ENCODE peak calls at places on chromosomes 12 and 14, in four cellular contexts. One of them, this sample, is unnamed.

GRCh38 chr12:5200276-5201087 is 156.8 kb downstream of the KCNA5 start:
- DNase-seq in fibroblast of lung: peak
- DNase-seq in mucosa of descending colon: peak
- DNase-seq in right atrium auricular region: no peak
- DNase-seq in this sample: no peak

GRCh38 chr14:61229475-61229888 is 51.7 kb downstream of the TMEM30B start:
- DNase-seq in fibroblast of lung: peak
- DNase-seq in mucosa of descending colon: no peak
- DNase-seq in right atrium auricular region: no peak
- DNase-seq in this sample: no peak

GRCh38 chr12:115898670-115899069 is 378.8 kb downstream of the MED13L start:
- DNase-seq in fibroblast of lung: no peak
- DNase-seq in mucosa of descending colon: no peak
- DNase-seq in right atrium auricular region: no peak
- DNase-seq in this sample: no peak

GRCh38 chr12:97276621-97277020 is 186.0 kb upstream of the RMST start:
- DNase-seq in fibroblast of lung: no peak
- DNase-seq in mucosa of descending colon: no peak
- DNase-seq in right atrium auricular region: no peak
- DNase-seq in this sample: no peak

GRCh38 chr12:92078167-92079053 is 67.2 kb downstream of the BTG1 start:
- DNase-seq in fibroblast of lung: peak
- DNase-seq in mucosa of descending colon: no peak
- DNase-seq in right atrium auricular region: no peak
- DNase-seq in this sample: peak

GRCh38 chr12:118060301-118061010 is 523 bp downstream of the WSB2 start:
- DNase-seq in fibroblast of lung: no peak
- DNase-seq in mucosa of descending colon: peak
- DNase-seq in right atrium auricular region: no peak
- DNase-seq in this sample: peak

GRCh38 chr12:47328831-47329545 is 249.2 kb upstream of the AMIGO2 start:
- DNase-seq in fibroblast of lung: no peak
- DNase-seq in mucosa of descending colon: no peak
- DNase-seq in right atrium auricular region: no peak
- DNase-seq in this sample: peak

GRCh38 chr12:57475271-57476161 is 4.2 kb downstream of the ARHGAP9 start:
- DNase-seq in fibroblast of lung: no peak
- DNase-seq in mucosa of descending colon: peak
- DNase-seq in right atrium auricular region: no peak
- DNase-seq in this sample: no peak

GRCh38 chr12:117363263-117363662 is 1.8 kb upstream of the NOS1 start:
- DNase-seq in fibroblast of lung: no peak
- DNase-seq in mucosa of descending colon: no peak
- DNase-seq in right atrium auricular region: no peak
- DNase-seq in this sample: no peak

GRCh38 chr14:41606249-41607118 is at the start of gene LRFN5:
- DNase-seq in fibroblast of lung: peak
- DNase-seq in mucosa of descending colon: no peak
- DNase-seq in right atrium auricular region: no peak
- DNase-seq in this sample: peak

GRCh38 chr14:71566276-71566675 is 366.0 kb upstream of the RGS6 start:
- DNase-seq in fibroblast of lung: no peak
- DNase-seq in mucosa of descending colon: no peak
- DNase-seq in right atrium auricular region: no peak
- DNase-seq in this sample: no peak

GRCh38 chr12:74227846-74228545 is 309.6 kb upstream of the ATXN7L3B start:
- DNase-seq in fibroblast of lung: no peak
- DNase-seq in mucosa of descending colon: no peak
- DNase-seq in right atrium auricular region: no peak
- DNase-seq in this sample: no peak

GRCh38 chr14:104689620-104690265 is 325 bp downstream of the INF2 start:
- DNase-seq in fibroblast of lung: peak
- DNase-seq in mucosa of descending colon: peak
- DNase-seq in right atrium auricular region: no peak
- DNase-seq in this sample: no peak

GRCh38 chr14:100587248-100587762 is at the start of gene BEGAIN:
- DNase-seq in fibroblast of lung: no peak
- DNase-seq in mucosa of descending colon: no peak
- DNase-seq in right atrium auricular region: no peak
- DNase-seq in this sample: no peak

GRCh38 chr14:99517643-99518381 is 36.6 kb downstream of the CCNK start:
- DNase-seq in fibroblast of lung: no peak
- DNase-seq in mucosa of descending colon: no peak
- DNase-seq in right atrium auricular region: no peak
- DNase-seq in this sample: no peak

GRCh38 chr14:65352964-65353530 is 59.5 kb upstream of the FUT8 start:
- DNase-seq in fibroblast of lung: no peak
- DNase-seq in mucosa of descending colon: no peak
- DNase-seq in right atrium auricular region: no peak
- DNase-seq in this sample: no peak

GRCh38 chr12:62933871-62934798 is 815 bp downstream of the PPM1H start:
- DNase-seq in fibroblast of lung: peak
- DNase-seq in mucosa of descending colon: peak
- DNase-seq in right atrium auricular region: peak
- DNase-seq in this sample: peak

GRCh38 chr12:99087278-99087677 is 442.2 kb downstream of the APAF1 start:
- DNase-seq in fibroblast of lung: no peak
- DNase-seq in mucosa of descending colon: no peak
- DNase-seq in right atrium auricular region: no peak
- DNase-seq in this sample: no peak

GRCh38 chr14:100620437-100621100 is 33.4 kb upstream of the BEGAIN start:
- DNase-seq in fibroblast of lung: no peak
- DNase-seq in mucosa of descending colon: no peak
- DNase-seq in right atrium auricular region: no peak
- DNase-seq in this sample: no peak

GRCh38 chr14:89276424-89276975 is 140.5 kb downstream of the FOXN3 start:
- DNase-seq in fibroblast of lung: peak
- DNase-seq in mucosa of descending colon: no peak
- DNase-seq in right atrium auricular region: no peak
- DNase-seq in this sample: peak

GRCh38 chr12:92107094-92107493 is 38.6 kb downstream of the BTG1 start:
- DNase-seq in fibroblast of lung: no peak
- DNase-seq in mucosa of descending colon: no peak
- DNase-seq in right atrium auricular region: no peak
- DNase-seq in this sample: no peak

GRCh38 chr14:35121026-35121886 is 534 bp downstream of the PPP2R3C start:
- DNase-seq in fibroblast of lung: peak
- DNase-seq in mucosa of descending colon: peak
- DNase-seq in right atrium auricular region: no peak
- DNase-seq in this sample: no peak

GRCh38 chr12:94948232-94948810 is 55.2 kb downstream of the NDUFA12 start:
- DNase-seq in fibroblast of lung: no peak
- DNase-seq in mucosa of descending colon: no peak
- DNase-seq in right atrium auricular region: no peak
- DNase-seq in this sample: no peak

GRCh38 chr14:31717294-31718085 is 156.3 kb downstream of the NUBPL start:
- DNase-seq in fibroblast of lung: peak
- DNase-seq in mucosa of descending colon: no peak
- DNase-seq in right atrium auricular region: no peak
- DNase-seq in this sample: no peak

GRCh38 chr12:47219243-47219642 is 139.5 kb upstream of the AMIGO2 start:
- DNase-seq in fibroblast of lung: peak
- DNase-seq in mucosa of descending colon: no peak
- DNase-seq in right atrium auricular region: no peak
- DNase-seq in this sample: peak

GRCh38 chr12:114638790-114639435 is 45.1 kb downstream of the TBX3 start:
- DNase-seq in fibroblast of lung: no peak
- DNase-seq in mucosa of descending colon: no peak
- DNase-seq in right atrium auricular region: no peak
- DNase-seq in this sample: no peak

GRCh38 chr14:46325157-46325556 is 326.4 kb downstream of the RPL10L start:
- DNase-seq in fibroblast of lung: no peak
- DNase-seq in mucosa of descending colon: no peak
- DNase-seq in right atrium auricular region: no peak
- DNase-seq in this sample: no peak

GRCh38 chr12:109783965-109784244 is 49.3 kb downstream of the TRPV4 start:
- DNase-seq in fibroblast of lung: no peak
- DNase-seq in mucosa of descending colon: no peak
- DNase-seq in right atrium auricular region: no peak
- DNase-seq in this sample: no peak

GRCh38 chr14:34874386-34875030 is 652 bp downstream of the BAZ1A start:
- DNase-seq in fibroblast of lung: peak
- DNase-seq in mucosa of descending colon: peak
- DNase-seq in right atrium auricular region: no peak
- DNase-seq in this sample: peak

GRCh38 chr14:81946808-81947798 is 413.4 kb upstream of the SEL1L start:
- DNase-seq in fibroblast of lung: no peak
- DNase-seq in mucosa of descending colon: no peak
- DNase-seq in right atrium auricular region: no peak
- DNase-seq in this sample: no peak

GRCh38 chr14:24712909-24713308 is 78.9 kb upstream of the GZMB start:
- DNase-seq in fibroblast of lung: no peak
- DNase-seq in mucosa of descending colon: no peak
- DNase-seq in right atrium auricular region: no peak
- DNase-seq in this sample: no peak

GRCh38 chr14:76654573-76654955 is 106.7 kb upstream of the VASH1 start:
- DNase-seq in fibroblast of lung: no peak
- DNase-seq in mucosa of descending colon: no peak
- DNase-seq in right atrium auricular region: no peak
- DNase-seq in this sample: no peak

GRCh38 chr14:32307881-32308582 is 21.1 kb upstream of the AKAP6 start:
- DNase-seq in fibroblast of lung: no peak
- DNase-seq in mucosa of descending colon: peak
- DNase-seq in right atrium auricular region: no peak
- DNase-seq in this sample: peak

GRCh38 chr14:104316723-104317499 is 178.5 kb downstream of the KIF26A start:
- DNase-seq in fibroblast of lung: no peak
- DNase-seq in mucosa of descending colon: no peak
- DNase-seq in right atrium auricular region: no peak
- DNase-seq in this sample: no peak

GRCh38 chr12:47777741-47778558 is 4.9 kb downstream of the SLC48A1 start:
- DNase-seq in fibroblast of lung: no peak
- DNase-seq in mucosa of descending colon: no peak
- DNase-seq in right atrium auricular region: no peak
- DNase-seq in this sample: no peak

GRCh38 chr12:26629864-26630263 is 203.1 kb downstream of the ITPR2 start:
- DNase-seq in fibroblast of lung: peak
- DNase-seq in mucosa of descending colon: no peak
- DNase-seq in right atrium auricular region: no peak
- DNase-seq in this sample: peak
- TF ChIP-seq CTCF in fibroblast of lung: peak
- TF ChIP-seq CTCF in mucosa of descending colon: no peak
- TF ChIP-seq CTCF in right atrium auricular region: peak
- TF ChIP-seq CTCF in this sample: peak

GRCh38 chr12:68237068-68237467 is 11.5 kb upstream of the IL26 start:
- DNase-seq in fibroblast of lung: peak
- DNase-seq in mucosa of descending colon: no peak
- DNase-seq in right atrium auricular region: no peak
- DNase-seq in this sample: no peak
- H3K4me3 ChIP-seq in fibroblast of lung: no peak
- H3K4me3 ChIP-seq in mucosa of descending colon: no peak
- H3K4me3 ChIP-seq in right atrium auricular region: peak
- H3K4me3 ChIP-seq in this sample: no peak

GRCh38 chr12:49188916-49189367 is at the start of gene TUBA1A:
- DNase-seq in fibroblast of lung: peak
- DNase-seq in mucosa of descending colon: peak
- DNase-seq in right atrium auricular region: peak
- DNase-seq in this sample: peak
- TF ChIP-seq CTCF in fibroblast of lung: no peak
- TF ChIP-seq CTCF in mucosa of descending colon: no peak
- TF ChIP-seq CTCF in right atrium auricular region: no peak
- TF ChIP-seq CTCF in this sample: no peak

GRCh38 chr12:111673503-111673902 is 12.3 kb downstream of the BRAP start:
- DNase-seq in fibroblast of lung: peak
- DNase-seq in mucosa of descending colon: no peak
- DNase-seq in right atrium auricular region: no peak
- DNase-seq in this sample: peak

GRCh38 chr12:111672822-111673381 is 12.9 kb downstream of the BRAP start:
- DNase-seq in fibroblast of lung: no peak
- DNase-seq in mucosa of descending colon: no peak
- DNase-seq in right atrium auricular region: no peak
- DNase-seq in this sample: no peak

DNA sequence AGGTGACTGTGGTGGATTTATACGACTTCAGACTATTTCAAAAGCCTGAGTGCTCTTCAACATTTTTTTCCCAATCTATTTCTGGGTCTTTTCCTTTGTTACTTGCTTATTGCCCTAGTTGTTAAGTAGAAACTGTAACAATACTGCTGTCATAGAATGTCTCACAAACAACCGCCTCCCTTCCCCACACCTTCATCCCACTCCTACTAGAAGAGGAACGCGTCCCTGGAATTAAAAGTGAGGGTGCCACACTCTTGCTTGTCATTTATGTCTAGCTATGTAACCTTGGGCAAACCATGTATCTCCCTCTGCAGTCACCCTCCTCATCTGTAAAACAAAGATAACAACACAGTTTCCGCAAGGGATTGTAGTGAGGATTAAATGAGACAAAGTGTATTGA is 8.6 kb downstream of the BRAP start:
- DNase-seq in fibroblast of lung: no peak
- DNase-seq in mucosa of descending colon: no peak
- DNase-seq in right atrium auricular region: no peak
- DNase-seq in this sample: no peak
- H3K4me3 ChIP-seq in fibroblast of lung: no peak
- H3K4me3 ChIP-seq in mucosa of descending colon: no peak
- H3K4me3 ChIP-seq in right atrium auricular region: no peak
- H3K4me3 ChIP-seq in this sample: no peak

DNA sequence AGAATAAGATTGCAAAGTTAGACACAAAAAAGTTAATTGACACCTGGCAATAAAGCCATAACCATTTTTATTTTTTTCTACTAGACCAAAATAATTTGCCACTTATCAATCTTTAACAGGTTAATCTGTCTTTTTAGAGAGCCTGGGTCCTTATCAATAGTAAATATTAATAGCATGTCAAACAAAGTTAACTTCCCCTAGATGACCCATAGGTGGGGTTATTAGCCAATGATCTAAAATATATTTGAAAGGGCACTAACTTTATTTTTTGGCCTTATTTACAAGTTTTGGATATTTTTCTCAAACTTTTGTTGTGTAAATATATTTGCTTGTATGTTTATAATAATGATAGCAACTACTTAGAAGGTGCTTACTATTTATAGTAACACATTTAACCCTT is 3.9 kb downstream of the ANKRD33 start:
- DNase-seq in fibroblast of lung: peak
- DNase-seq in mucosa of descending colon: no peak
- DNase-seq in right atrium auricular region: no peak
- DNase-seq in this sample: no peak
- TF ChIP-seq CTCF in fibroblast of lung: peak
- TF ChIP-seq CTCF in mucosa of descending colon: no peak
- TF ChIP-seq CTCF in right atrium auricular region: peak
- TF ChIP-seq CTCF in this sample: peak

This sample was measured in astrocyte of the spinal cord.